ENCODE peak calls at places on chromosomes 5 and 9, in nine cellular contexts. One of them, this sample, is unnamed.

GRCh38 chr5:159906957-159907356 is 9.3 kb upstream of the ADRA1B start:
- DNase-seq in NCI-H1417 treated with DMSO at 0.1 percent for 48 hours: no peak
- DNase-seq in ACHN: peak
- DNase-seq in T-helper 1 cell: no peak
- DNase-seq in cardiac fibroblast: no peak
- DNase-seq in OCI-LY7: no peak
- DNase-seq in fibroblast of pulmonary artery: no peak
- DNase-seq in sciatic nerve: no peak
- DNase-seq in C1 segment of cervical spinal cord: no peak
- DNase-seq in this sample: no peak

GRCh38 chr5:82364497-82364896 is 86.3 kb upstream of the RPS23 start:
- DNase-seq in NCI-H1417 treated with DMSO at 0.1 percent for 48 hours: no peak
- DNase-seq in ACHN: peak
- DNase-seq in T-helper 1 cell: no peak
- DNase-seq in cardiac fibroblast: peak
- DNase-seq in OCI-LY7: no peak
- DNase-seq in fibroblast of pulmonary artery: peak
- DNase-seq in sciatic nerve: no peak
- DNase-seq in C1 segment of cervical spinal cord: no peak
- DNase-seq in this sample: peak

GRCh38 chr5:96439477-96440184 is 6.6 kb upstream of the PCSK1 start:
- DNase-seq in NCI-H1417 treated with DMSO at 0.1 percent for 48 hours: no peak
- DNase-seq in ACHN: no peak
- DNase-seq in T-helper 1 cell: no peak
- DNase-seq in cardiac fibroblast: peak
- DNase-seq in OCI-LY7: peak
- DNase-seq in fibroblast of pulmonary artery: peak
- DNase-seq in sciatic nerve: no peak
- DNase-seq in C1 segment of cervical spinal cord: no peak
- DNase-seq in this sample: no peak

GRCh38 chr5:41095324-41096101 is 24.4 kb upstream of the MROH2B start:
- DNase-seq in NCI-H1417 treated with DMSO at 0.1 percent for 48 hours: no peak
- DNase-seq in ACHN: no peak
- DNase-seq in T-helper 1 cell: no peak
- DNase-seq in cardiac fibroblast: peak
- DNase-seq in OCI-LY7: no peak
- DNase-seq in fibroblast of pulmonary artery: no peak
- DNase-seq in sciatic nerve: no peak
- DNase-seq in C1 segment of cervical spinal cord: no peak
- DNase-seq in this sample: no peak

GRCh38 chr5:3124410-3124809 is 372.9 kb upstream of the IRX2 start:
- DNase-seq in NCI-H1417 treated with DMSO at 0.1 percent for 48 hours: no peak
- DNase-seq in ACHN: no peak
- DNase-seq in T-helper 1 cell: no peak
- DNase-seq in cardiac fibroblast: no peak
- DNase-seq in OCI-LY7: no peak
- DNase-seq in fibroblast of pulmonary artery: no peak
- DNase-seq in sciatic nerve: no peak
- DNase-seq in C1 segment of cervical spinal cord: no peak
- DNase-seq in this sample: no peak

GRCh38 chr5:126267435-126267834 is 155.8 kb upstream of the GRAMD2B start:
- DNase-seq in NCI-H1417 treated with DMSO at 0.1 percent for 48 hours: no peak
- DNase-seq in ACHN: no peak
- DNase-seq in T-helper 1 cell: no peak
- DNase-seq in cardiac fibroblast: no peak
- DNase-seq in OCI-LY7: no peak
- DNase-seq in fibroblast of pulmonary artery: no peak
- DNase-seq in sciatic nerve: no peak
- DNase-seq in C1 segment of cervical spinal cord: no peak
- DNase-seq in this sample: no peak

GRCh38 chr5:53262348-53262970 is 152.9 kb upstream of the MOCS2 start:
- DNase-seq in NCI-H1417 treated with DMSO at 0.1 percent for 48 hours: no peak
- DNase-seq in ACHN: peak
- DNase-seq in T-helper 1 cell: no peak
- DNase-seq in cardiac fibroblast: peak
- DNase-seq in OCI-LY7: no peak
- DNase-seq in fibroblast of pulmonary artery: peak
- DNase-seq in sciatic nerve: no peak
- DNase-seq in C1 segment of cervical spinal cord: no peak
- DNase-seq in this sample: peak

GRCh38 chr5:77662615-77663014 is 24.1 kb upstream of the OTP start:
- DNase-seq in NCI-H1417 treated with DMSO at 0.1 percent for 48 hours: no peak
- DNase-seq in ACHN: no peak
- DNase-seq in T-helper 1 cell: no peak
- DNase-seq in cardiac fibroblast: no peak
- DNase-seq in OCI-LY7: no peak
- DNase-seq in fibroblast of pulmonary artery: no peak
- DNase-seq in sciatic nerve: no peak
- DNase-seq in C1 segment of cervical spinal cord: no peak
- DNase-seq in this sample: no peak

GRCh38 chr5:115641948-115642347 is 16.1 kb upstream of the TMED7 start:
- DNase-seq in NCI-H1417 treated with DMSO at 0.1 percent for 48 hours: no peak
- DNase-seq in ACHN: no peak
- DNase-seq in T-helper 1 cell: no peak
- DNase-seq in cardiac fibroblast: peak
- DNase-seq in OCI-LY7: no peak
- DNase-seq in fibroblast of pulmonary artery: no peak
- DNase-seq in sciatic nerve: no peak
- DNase-seq in C1 segment of cervical spinal cord: no peak
- DNase-seq in this sample: no peak

GRCh38 chr5:104367978-104368377 is 805.4 kb upstream of the NUDT12 start:
- DNase-seq in NCI-H1417 treated with DMSO at 0.1 percent for 48 hours: no peak
- DNase-seq in ACHN: no peak
- DNase-seq in T-helper 1 cell: no peak
- DNase-seq in cardiac fibroblast: no peak
- DNase-seq in OCI-LY7: no peak
- DNase-seq in fibroblast of pulmonary artery: no peak
- DNase-seq in sciatic nerve: no peak
- DNase-seq in C1 segment of cervical spinal cord: no peak
- DNase-seq in this sample: no peak

GRCh38 chr9:73613092-73613701 is 461.5 kb downstream of the ANXA1 start:
- DNase-seq in NCI-H1417 treated with DMSO at 0.1 percent for 48 hours: no peak
- DNase-seq in ACHN: no peak
- DNase-seq in T-helper 1 cell: no peak
- DNase-seq in cardiac fibroblast: peak
- DNase-seq in OCI-LY7: no peak
- DNase-seq in fibroblast of pulmonary artery: peak
- DNase-seq in sciatic nerve: no peak
- DNase-seq in C1 segment of cervical spinal cord: no peak
- DNase-seq in this sample: no peak

GRCh38 chr5:96961053-96961452 is 25.2 kb downstream of the LNPEP start:
- DNase-seq in NCI-H1417 treated with DMSO at 0.1 percent for 48 hours: no peak
- DNase-seq in ACHN: no peak
- DNase-seq in T-helper 1 cell: no peak
- DNase-seq in cardiac fibroblast: peak
- DNase-seq in OCI-LY7: peak
- DNase-seq in fibroblast of pulmonary artery: peak
- DNase-seq in sciatic nerve: no peak
- DNase-seq in C1 segment of cervical spinal cord: no peak
- DNase-seq in this sample: no peak

GRCh38 chr5:163338-163620 is 28.0 kb upstream of the LRRC14B start:
- DNase-seq in NCI-H1417 treated with DMSO at 0.1 percent for 48 hours: no peak
- DNase-seq in ACHN: no peak
- DNase-seq in T-helper 1 cell: no peak
- DNase-seq in cardiac fibroblast: no peak
- DNase-seq in OCI-LY7: no peak
- DNase-seq in fibroblast of pulmonary artery: no peak
- DNase-seq in sciatic nerve: peak
- DNase-seq in C1 segment of cervical spinal cord: no peak
- DNase-seq in this sample: no peak

GRCh38 chr9:93266521-93267001 is 82.6 kb downstream of the WNK2 start:
- DNase-seq in NCI-H1417 treated with DMSO at 0.1 percent for 48 hours: no peak
- DNase-seq in ACHN: no peak
- DNase-seq in T-helper 1 cell: no peak
- DNase-seq in cardiac fibroblast: no peak
- DNase-seq in OCI-LY7: peak
- DNase-seq in fibroblast of pulmonary artery: no peak
- DNase-seq in sciatic nerve: no peak
- DNase-seq in C1 segment of cervical spinal cord: no peak
- DNase-seq in this sample: no peak

GRCh38 chr9:123457586-123457985 is 101.6 kb downstream of the CRB2 start:
- DNase-seq in NCI-H1417 treated with DMSO at 0.1 percent for 48 hours: no peak
- DNase-seq in ACHN: no peak
- DNase-seq in T-helper 1 cell: no peak
- DNase-seq in cardiac fibroblast: no peak
- DNase-seq in OCI-LY7: no peak
- DNase-seq in fibroblast of pulmonary artery: no peak
- DNase-seq in sciatic nerve: peak
- DNase-seq in C1 segment of cervical spinal cord: no peak
- DNase-seq in this sample: peak

GRCh38 chr9:95360866-95361265 is 43.4 kb upstream of the FANCC start:
- DNase-seq in NCI-H1417 treated with DMSO at 0.1 percent for 48 hours: no peak
- DNase-seq in ACHN: no peak
- DNase-seq in T-helper 1 cell: no peak
- DNase-seq in cardiac fibroblast: no peak
- DNase-seq in OCI-LY7: no peak
- DNase-seq in fibroblast of pulmonary artery: no peak
- DNase-seq in sciatic nerve: no peak
- DNase-seq in C1 segment of cervical spinal cord: no peak
- DNase-seq in this sample: peak

GRCh38 chr9:15482146-15482545 is 28.6 kb downstream of the PSIP1 start:
- DNase-seq in NCI-H1417 treated with DMSO at 0.1 percent for 48 hours: no peak
- DNase-seq in ACHN: no peak
- DNase-seq in T-helper 1 cell: no peak
- DNase-seq in cardiac fibroblast: peak
- DNase-seq in OCI-LY7: no peak
- DNase-seq in fibroblast of pulmonary artery: peak
- DNase-seq in sciatic nerve: no peak
- DNase-seq in C1 segment of cervical spinal cord: no peak
- DNase-seq in this sample: no peak

GRCh38 chr9:106310782-106311181 is 552.2 kb upstream of the ZNF462 start:
- DNase-seq in NCI-H1417 treated with DMSO at 0.1 percent for 48 hours: no peak
- DNase-seq in ACHN: no peak
- DNase-seq in T-helper 1 cell: no peak
- DNase-seq in cardiac fibroblast: no peak
- DNase-seq in OCI-LY7: no peak
- DNase-seq in fibroblast of pulmonary artery: no peak
- DNase-seq in sciatic nerve: no peak
- DNase-seq in C1 segment of cervical spinal cord: no peak
- DNase-seq in this sample: no peak

GRCh38 chr5:1204693-1205242 is 3.4 kb downstream of the SLC6A19 start:
- DNase-seq in NCI-H1417 treated with DMSO at 0.1 percent for 48 hours: no peak
- DNase-seq in ACHN: peak
- DNase-seq in T-helper 1 cell: no peak
- DNase-seq in cardiac fibroblast: peak
- DNase-seq in OCI-LY7: peak
- DNase-seq in fibroblast of pulmonary artery: peak
- DNase-seq in sciatic nerve: no peak
- DNase-seq in C1 segment of cervical spinal cord: no peak
- DNase-seq in this sample: peak

GRCh38 chr5:147050172-147050571 is 171.6 kb upstream of the PPP2R2B start:
- DNase-seq in NCI-H1417 treated with DMSO at 0.1 percent for 48 hours: no peak
- DNase-seq in ACHN: no peak
- DNase-seq in T-helper 1 cell: no peak
- DNase-seq in cardiac fibroblast: no peak
- DNase-seq in OCI-LY7: no peak
- DNase-seq in fibroblast of pulmonary artery: no peak
- DNase-seq in sciatic nerve: no peak
- DNase-seq in C1 segment of cervical spinal cord: no peak
- DNase-seq in this sample: no peak

GRCh38 chr5:93601433-93602175 is 18.6 kb downstream of the NR2F1 start:
- DNase-seq in NCI-H1417 treated with DMSO at 0.1 percent for 48 hours: no peak
- DNase-seq in ACHN: no peak
- DNase-seq in T-helper 1 cell: no peak
- DNase-seq in cardiac fibroblast: no peak
- DNase-seq in OCI-LY7: no peak
- DNase-seq in fibroblast of pulmonary artery: no peak
- DNase-seq in sciatic nerve: no peak
- DNase-seq in C1 segment of cervical spinal cord: no peak
- DNase-seq in this sample: peak

GRCh38 chr5:1158647-1159340 is 42.6 kb upstream of the SLC6A19 start:
- DNase-seq in NCI-H1417 treated with DMSO at 0.1 percent for 48 hours: no peak
- DNase-seq in ACHN: no peak
- DNase-seq in T-helper 1 cell: no peak
- DNase-seq in cardiac fibroblast: no peak
- DNase-seq in OCI-LY7: no peak
- DNase-seq in fibroblast of pulmonary artery: no peak
- DNase-seq in sciatic nerve: no peak
- DNase-seq in C1 segment of cervical spinal cord: no peak
- DNase-seq in this sample: no peak

GRCh38 chr5:109739741-109740140 is 50.0 kb downstream of the MAN2A1 start:
- DNase-seq in NCI-H1417 treated with DMSO at 0.1 percent for 48 hours: no peak
- DNase-seq in ACHN: peak
- DNase-seq in T-helper 1 cell: no peak
- DNase-seq in cardiac fibroblast: peak
- DNase-seq in OCI-LY7: no peak
- DNase-seq in fibroblast of pulmonary artery: peak
- DNase-seq in sciatic nerve: no peak
- DNase-seq in C1 segment of cervical spinal cord: no peak
- DNase-seq in this sample: peak

GRCh38 chr5:37641933-37642332 is 197.9 kb downstream of the GDNF start:
- DNase-seq in NCI-H1417 treated with DMSO at 0.1 percent for 48 hours: no peak
- DNase-seq in ACHN: no peak
- DNase-seq in T-helper 1 cell: no peak
- DNase-seq in cardiac fibroblast: no peak
- DNase-seq in OCI-LY7: no peak
- DNase-seq in fibroblast of pulmonary artery: no peak
- DNase-seq in sciatic nerve: no peak
- DNase-seq in C1 segment of cervical spinal cord: no peak
- DNase-seq in this sample: no peak

GRCh38 chr5:42631241-42631640 is 125.4 kb upstream of the CCDC152 start:
- DNase-seq in NCI-H1417 treated with DMSO at 0.1 percent for 48 hours: no peak
- DNase-seq in ACHN: no peak
- DNase-seq in T-helper 1 cell: no peak
- DNase-seq in cardiac fibroblast: no peak
- DNase-seq in OCI-LY7: no peak
- DNase-seq in fibroblast of pulmonary artery: no peak
- DNase-seq in sciatic nerve: no peak
- DNase-seq in C1 segment of cervical spinal cord: no peak
- DNase-seq in this sample: no peak

GRCh38 chr5:14190194-14191164 is 47.3 kb downstream of the TRIO start:
- DNase-seq in NCI-H1417 treated with DMSO at 0.1 percent for 48 hours: peak
- DNase-seq in ACHN: peak
- DNase-seq in T-helper 1 cell: no peak
- DNase-seq in cardiac fibroblast: peak
- DNase-seq in OCI-LY7: no peak
- DNase-seq in fibroblast of pulmonary artery: peak
- DNase-seq in sciatic nerve: no peak
- DNase-seq in C1 segment of cervical spinal cord: no peak
- DNase-seq in this sample: no peak

GRCh38 chr5:110109685-110110084 is 420.0 kb downstream of the MAN2A1 start:
- DNase-seq in NCI-H1417 treated with DMSO at 0.1 percent for 48 hours: no peak
- DNase-seq in ACHN: no peak
- DNase-seq in T-helper 1 cell: no peak
- DNase-seq in cardiac fibroblast: no peak
- DNase-seq in OCI-LY7: no peak
- DNase-seq in fibroblast of pulmonary artery: no peak
- DNase-seq in sciatic nerve: no peak
- DNase-seq in C1 segment of cervical spinal cord: no peak
- DNase-seq in this sample: no peak

GRCh38 chr5:55407059-55407684 is 99.4 kb downstream of the MTREX start:
- DNase-seq in NCI-H1417 treated with DMSO at 0.1 percent for 48 hours: no peak
- DNase-seq in ACHN: peak
- DNase-seq in T-helper 1 cell: no peak
- DNase-seq in cardiac fibroblast: peak
- DNase-seq in OCI-LY7: peak
- DNase-seq in fibroblast of pulmonary artery: peak
- DNase-seq in sciatic nerve: no peak
- DNase-seq in C1 segment of cervical spinal cord: no peak
- DNase-seq in this sample: peak